ENCODE peak calls at places on chromosome 5, in four cellular contexts. One of them, this sample, is unnamed.

GRCh38 chr5:172904643-172905345 is 54.4 kb upstream of the RPL26L1 start:
- DNase-seq in epithelial cell of esophagus: peak; percentile 100
- DNase-seq in left cardiac atrium: peak; percentile 80
- DNase-seq in C1 segment of cervical spinal cord: peak; percentile 47
- DNase-seq in this sample: peak; percentile 99

GRCh38 chr5:93681432-93681831 is 60.0 kb downstream of the POU5F2 start:
- DNase-seq in epithelial cell of esophagus: no peak
- DNase-seq in left cardiac atrium: no peak
- DNase-seq in C1 segment of cervical spinal cord: no peak
- DNase-seq in this sample: no peak

GRCh38 chr5:119031905-119032304 is 39.0 kb upstream of the DMXL1 start:
- DNase-seq in epithelial cell of esophagus: peak; percentile 57
- DNase-seq in left cardiac atrium: no peak
- DNase-seq in C1 segment of cervical spinal cord: no peak
- DNase-seq in this sample: peak; percentile 43

GRCh38 chr5:170267431-170268152 is 30.0 kb downstream of the LCP2 start:
- DNase-seq in epithelial cell of esophagus: peak; percentile 72
- DNase-seq in left cardiac atrium: peak; percentile 78
- DNase-seq in C1 segment of cervical spinal cord: peak; percentile 25
- DNase-seq in this sample: peak; percentile 90

GRCh38 chr5:111226556-111226955 is 2.4 kb downstream of the CAMK4 start:
- DNase-seq in epithelial cell of esophagus: no peak
- DNase-seq in left cardiac atrium: no peak
- DNase-seq in C1 segment of cervical spinal cord: no peak
- DNase-seq in this sample: no peak

GRCh38 chr5:109630109-109630508 is 59.6 kb upstream of the MAN2A1 start:
- DNase-seq in epithelial cell of esophagus: no peak
- DNase-seq in left cardiac atrium: no peak
- DNase-seq in C1 segment of cervical spinal cord: no peak
- DNase-seq in this sample: no peak

GRCh38 chr5:115069087-115069968 is 100.4 kb downstream of the TRIM36 start:
- DNase-seq in epithelial cell of esophagus: peak; percentile 67
- DNase-seq in left cardiac atrium: no peak
- DNase-seq in C1 segment of cervical spinal cord: no peak
- DNase-seq in this sample: peak; percentile 70

GRCh38 chr5:1044117-1044516 is 35.5 kb downstream of the NKD2 start:
- DNase-seq in epithelial cell of esophagus: no peak
- DNase-seq in left cardiac atrium: no peak
- DNase-seq in C1 segment of cervical spinal cord: no peak
- DNase-seq in this sample: no peak

GRCh38 chr5:52880541-52880940 is 92.8 kb downstream of the ITGA1 start:
- DNase-seq in epithelial cell of esophagus: peak; percentile 28
- DNase-seq in left cardiac atrium: no peak
- DNase-seq in C1 segment of cervical spinal cord: no peak
- DNase-seq in this sample: no peak

GRCh38 chr5:86968311-86968753 is 299.4 kb upstream of the RASA1 start:
- DNase-seq in epithelial cell of esophagus: peak; percentile 49
- DNase-seq in left cardiac atrium: peak; percentile 40
- DNase-seq in C1 segment of cervical spinal cord: no peak
- DNase-seq in this sample: peak; percentile 44

GRCh38 chr5:57703726-57704125 is 221.1 kb upstream of the ACTBL2 start:
- DNase-seq in epithelial cell of esophagus: no peak
- DNase-seq in left cardiac atrium: no peak
- DNase-seq in C1 segment of cervical spinal cord: no peak
- DNase-seq in this sample: no peak

GRCh38 chr5:138216799-138217198 is 3.7 kb upstream of the CDC23 start:
- DNase-seq in epithelial cell of esophagus: no peak
- DNase-seq in left cardiac atrium: no peak
- DNase-seq in C1 segment of cervical spinal cord: no peak
- DNase-seq in this sample: no peak